ENCODE peak calls at places on chromosome 6, in eight cellular contexts. A is IMR-90, G is Peyer's patch, K is tibial nerve, C is uterus, J is prostate gland, E is esophagus squamous epithelium, O is heart left ventricle. Q is an unnamed sample.

GRCh38 chr6:45445749-45446454 is 68.2 kb upstream of the SUPT3H start:
- DNase-seq in O (peak; percentile 60), C (peak; percentile 35), K (peak; percentile 47), G (peak; percentile 78), E (peak; percentile 9), J (peak; percentile 89), A (peak; percentile 99), Q (peak; percentile 73)

GRCh38 chr6:157272372-157272771 is 50.9 kb downstream of the TMEM242 start:
- DNase-seq in J (no peak), E (no peak), O (no peak), C (no peak), A (no peak), G (no peak), K (no peak), Q (no peak)

GRCh38 chr6:38968702-38969149 is 79.9 kb upstream of the GLP1R start:
- DNase-seq in E (no peak), A (no peak), C (no peak), J (no peak), K (no peak), G (no peak), O (no peak), Q (no peak)

GRCh38 chr6:116648161-116648560 is 20.4 kb downstream of the ZUP1 start:
- DNase-seq in C (no peak), K (no peak), E (no peak), A (peak; percentile 51), O (no peak), J (no peak), G (no peak), Q (no peak)

GRCh38 chr6:49790340-49790739 is 3.3 kb upstream of the PGK2 start:
- DNase-seq in J (no peak), O (no peak), G (no peak), A (no peak), E (no peak), C (no peak), K (no peak), Q (no peak)

GRCh38 chr6:137697267-137697938 is 169.7 kb upstream of the TNFAIP3 start:
- DNase-seq in A (peak; percentile 84), O (no peak), G (peak; percentile 62), C (no peak), J (no peak), K (no peak), E (no peak), Q (no peak)

GRCh38 chr6:104784884-104785283 is 74.8 kb downstream of the HACE1 start:
- DNase-seq in A (peak; percentile 41), E (no peak), O (no peak), C (no peak), J (no peak), G (no peak), K (no peak), Q (no peak)

GRCh38 chr6:74066168-74066871 is 370.3 kb downstream of the CD109 start:
- DNase-seq in C (no peak), K (no peak), A (peak; percentile 47), J (no peak), E (no peak), G (no peak), O (no peak), Q (no peak)

GRCh38 chr6:160265869-160266476 is 7.4 kb upstream of the SLC22A2 start:
- DNase-seq in E (no peak), G (no peak), C (no peak), A (no peak), K (no peak), J (no peak), O (no peak), Q (no peak)

GRCh38 chr6:27865952-27866369 is 46.2 kb downstream of the OR2B2 start:
- DNase-seq in E (no peak), O (no peak), A (no peak), J (no peak), G (peak; percentile 55), K (no peak), C (no peak), Q (no peak)

DNA sequence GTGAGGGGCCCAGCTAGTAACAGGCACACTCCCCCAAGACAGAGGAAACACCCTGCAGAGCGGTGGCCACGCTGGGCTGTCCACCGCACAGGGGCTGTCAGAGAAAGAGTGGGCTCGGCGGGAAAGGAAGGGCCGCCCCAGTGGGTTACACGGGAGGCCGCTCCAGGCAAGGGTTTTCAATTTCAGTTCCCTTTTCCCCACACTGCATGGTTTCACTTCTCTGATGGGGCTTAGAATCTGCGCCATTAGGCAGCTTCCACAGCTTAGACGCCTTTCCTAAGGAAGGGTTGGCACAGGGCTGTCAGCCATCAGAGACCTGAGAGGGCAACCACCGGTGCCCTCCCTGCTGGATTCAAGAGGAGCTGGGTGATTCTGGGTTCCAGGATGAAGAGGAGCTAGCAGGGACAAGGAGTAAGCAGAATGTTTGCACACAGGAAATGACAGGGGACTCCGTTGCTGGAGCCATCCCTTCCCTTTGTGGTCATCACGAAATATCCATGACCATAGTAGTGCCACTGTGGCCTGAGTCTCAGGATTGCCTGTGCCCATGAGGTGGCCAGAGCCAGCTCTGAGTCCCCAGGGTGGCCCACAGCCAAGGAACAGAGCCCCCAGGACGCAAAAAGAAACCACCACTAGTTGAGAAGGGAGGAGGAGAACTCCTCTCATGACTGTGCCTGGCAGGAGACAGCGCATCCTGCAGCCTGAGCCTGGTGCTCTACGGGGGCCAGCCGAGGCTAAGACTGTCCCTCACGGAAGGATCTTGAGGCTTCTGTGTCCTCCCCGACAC is 282.6 kb downstream of the NRN1 start:
- DNase-seq in E (no peak), K (no peak), A (no peak), J (no peak), C (no peak), G (peak; percentile 78), O (peak; percentile 41), Q (no peak)
- TF ChIP-seq POLR2A in E (no peak), K (no peak), A (no peak), J (no peak), C (no peak), G (no peak), O (no peak), Q (no peak)

GRCh38 chr6:29557320-29557719 is 2.2 kb downstream of the UBD start:
- DNase-seq in A (no peak), K (no peak), G (no peak), E (no peak), J (no peak), C (no peak), O (no peak), Q (no peak)

GRCh38 chr6:29554764-29555163 is 4.8 kb downstream of the UBD start:
- DNase-seq in J (no peak), G (no peak), C (no peak), K (no peak), O (no peak), E (no peak), A (no peak), Q (no peak)

GRCh38 chr6:29558439-29559079 is 973 bp downstream of the UBD start:
- DNase-seq in C (no peak), O (no peak), K (no peak), J (no peak), E (no peak), G (no peak), A (no peak), Q (no peak)

GRCh38 chr6:29552512-29553051 is 7.0 kb downstream of the UBD start:
- DNase-seq in G (no peak), A (peak; percentile 79), O (no peak), K (no peak), E (no peak), C (no peak), J (no peak), Q (no peak)

GRCh38 chr6:29553268-29554057 is 6.1 kb downstream of the UBD start:
- DNase-seq in C (peak; percentile 72), G (peak; percentile 70), A (peak; percentile 54), E (no peak), K (no peak), O (peak; percentile 31), J (peak; percentile 11), Q (no peak)
- H3K27me3 ChIP-seq in C (peaks cover 18% of the 10 kb centered on the region), G (no peaks in the 10 kb centered on the region), A (peaks cover 15% of the 10 kb centered on the region), E (no peaks in the 10 kb centered on the region), K (peaks cover 51% of the 10 kb centered on the region), O (peaks cover 5% of the 10 kb centered on the region), J (peaks cover 2% of the 10 kb centered on the region), Q (peaks cover 26% of the 10 kb centered on the region)

GRCh38 chr6:33193619-33194018 is 1.4 kb upstream of the COL11A2 start:
- DNase-seq in O (no peak), J (no peak), A (no peak), G (no peak), C (no peak), K (no peak), E (no peak), Q (no peak)
- H3K4me3 ChIP-seq in O (peak overlapping the region; percentile 56), J (no peak overlapping the region), A (no peak overlapping the region), G (peak overlapping the region; percentile 48), C (no peak overlapping the region), K (no peak overlapping the region), E (no peak overlapping the region), Q (peak overlapping the region; percentile 71)

DNA sequence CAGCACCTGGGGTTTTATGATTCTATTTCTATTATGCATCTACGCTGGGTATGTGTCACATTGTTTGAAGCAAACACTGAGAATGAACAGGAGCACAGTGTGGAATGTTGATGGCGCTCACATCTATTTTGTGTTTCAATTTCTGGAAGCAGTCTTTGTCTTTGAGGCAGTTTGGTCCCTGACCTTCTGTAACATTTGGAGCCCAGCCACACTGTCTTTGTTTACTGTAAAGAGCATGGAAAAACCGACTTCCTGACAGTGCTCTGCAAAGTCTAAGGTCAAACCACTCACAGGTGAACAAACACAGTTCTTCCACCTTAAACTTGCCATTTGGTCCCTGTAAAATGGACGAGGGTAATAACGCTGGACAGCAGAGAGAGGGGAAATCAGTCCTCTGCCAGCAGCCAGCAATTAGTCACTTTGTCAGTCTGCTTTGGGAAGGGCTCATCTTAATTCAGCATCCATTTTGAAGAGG is 155.5 kb downstream of the PRL start:
- DNase-seq in O (peak; percentile 44), C (no peak), E (no peak), K (no peak), G (no peak), J (no peak), A (peak; percentile 10), Q (no peak)
- TF ChIP-seq POLR2A in O (no peak), C (no peak), E (no peak), K (no peak), G (no peak), J (no peak), A (no peak), Q (no peak)

DNA sequence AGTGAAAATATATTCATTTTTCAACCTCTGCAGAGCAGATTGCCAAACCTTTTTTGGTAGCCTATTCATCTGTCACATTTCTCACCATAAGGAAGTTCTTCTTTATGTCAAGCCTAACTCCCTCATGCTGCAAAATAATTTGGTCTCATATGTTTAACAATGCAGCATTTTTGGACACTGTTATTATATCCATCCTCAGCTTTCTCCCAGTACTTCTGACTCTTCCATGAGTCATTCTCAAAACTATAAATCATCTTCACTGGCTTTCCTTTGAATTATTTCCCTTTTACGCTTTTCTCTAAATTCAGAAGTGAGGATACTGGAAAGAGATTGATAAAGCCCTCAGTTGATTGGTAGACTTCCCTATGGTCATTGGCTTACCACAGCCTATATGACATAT is 192.2 kb downstream of the TPBG start:
- DNase-seq in O (no peak), C (no peak), J (no peak), A (peak; percentile 19), E (no peak), K (no peak), G (no peak), Q (no peak)
- H3K27me3 ChIP-seq in O (no peaks in the 10 kb centered on the region), C (no peaks in the 10 kb centered on the region), J (no peaks in the 10 kb centered on the region), A (peaks cover 2% of the 10 kb centered on the region), E (no peaks in the 10 kb centered on the region), K (no peaks in the 10 kb centered on the region), G (no peaks in the 10 kb centered on the region), Q (no peaks in the 10 kb centered on the region)

Q was measured in gastrocnemius medialis.